ENCODE peak calls at places on chromosomes 7 and 10, in eight cellular contexts. P, Y, T, F, Q, L, E and V are unnamed samples.

GRCh38 chr7:10704653-10705052 is 269.0 kb upstream of the PHF14 start:
- DNase-seq in F (no peak), Y (no peak), L (no peak), Q (no peak), T (no peak), P (no peak), E (no peak), V (no peak)

GRCh38 chr10:106513328-106513727 is 651.2 kb downstream of the SORCS1 start:
- DNase-seq in Q (no peak), Y (no peak), L (no peak), T (no peak), P (no peak), E (no peak), F (no peak), V (peak)

GRCh38 chr7:15402436-15403136 is 159.2 kb downstream of the AGMO start:
- DNase-seq in T (no peak), E (no peak), Q (no peak), Y (no peak), F (no peak), P (no peak), L (no peak), V (no peak)

GRCh38 chr10:105952153-105952552 is 1212.4 kb downstream of the SORCS1 start:
- DNase-seq in Y (no peak), P (peak), Q (peak), E (no peak), T (no peak), L (no peak), F (no peak), V (peak)

GRCh38 chr10:18399158-18399557 is 252.2 kb downstream of the NSUN6 start:
- DNase-seq in Q (no peak), Y (no peak), L (no peak), E (no peak), P (no peak), T (no peak), F (no peak), V (no peak)

GRCh38 chr10:15515207-15515606 is 144.1 kb upstream of the FAM171A1 start:
- DNase-seq in Y (no peak), P (no peak), F (no peak), L (no peak), E (no peak), Q (peak), T (peak), V (no peak)

GRCh38 chr10:29719281-29719675 is 84.5 kb upstream of the SVIL start:
- DNase-seq in P (no peak), L (no peak), T (no peak), Q (no peak), F (no peak), Y (no peak), E (no peak), V (peak)

GRCh38 chr10:31508882-31509281 is 189.9 kb downstream of the ZEB1 start:
- DNase-seq in P (no peak), T (no peak), L (no peak), F (no peak), Q (no peak), E (no peak), Y (no peak), V (no peak)

GRCh38 chr10:22681783-22682183 is 32.6 kb downstream of the PIP4K2A start:
- DNase-seq in P (no peak), L (no peak), Q (peak), Y (no peak), F (no peak), T (no peak), E (no peak), V (peak)

GRCh38 chr7:128869138-128869943 is 6.7 kb downstream of the ATP6V1F start:
- DNase-seq in Y (no peak), T (peak), Q (peak), L (peak), P (peak), E (peak), F (peak), V (peak)

GRCh38 chr10:775245-776075 is 86.0 kb upstream of the DIP2C start:
- DNase-seq in Q (no peak), F (no peak), L (peak), T (no peak), E (peak), P (peak), Y (no peak), V (peak)

GRCh38 chr10:70866424-70866823 is 21.9 kb downstream of the PCBD1 start:
- DNase-seq in E (no peak), F (no peak), T (no peak), Q (no peak), Y (no peak), L (no peak), P (no peak), V (no peak)

GRCh38 chr7:156179872-156180390 is 367.7 kb upstream of the SHH start:
- DNase-seq in T (no peak), Q (no peak), E (peak), Y (peak), P (no peak), L (no peak), F (no peak), V (no peak)

GRCh38 chr10:16570731-16571130 is 49.1 kb upstream of the C1QL3 start:
- DNase-seq in E (no peak), L (no peak), Y (no peak), P (no peak), F (no peak), T (no peak), Q (no peak), V (no peak)

GRCh38 chr7:75969704-75970498 is 24.5 kb downstream of the TMEM120A start:
- DNase-seq in Y (no peak), E (no peak), P (no peak), F (no peak), Q (no peak), L (peak), T (no peak), V (no peak)

GRCh38 chr7:40721344-40721949 is 586.6 kb downstream of the SUGCT start:
- DNase-seq in T (no peak), Q (no peak), L (no peak), F (no peak), E (no peak), P (no peak), Y (no peak), V (no peak)

GRCh38 chr7:87131806-87132205 is 20.4 kb upstream of the DMTF1 start:
- DNase-seq in E (no peak), T (no peak), Q (no peak), F (no peak), Y (no peak), P (no peak), L (no peak), V (peak)

GRCh38 chr7:130367088-130367755 is 13.1 kb upstream of the CPA1 start:
- DNase-seq in Q (no peak), P (no peak), T (no peak), F (no peak), E (no peak), Y (no peak), L (no peak), V (no peak)
- TF ChIP-seq CTCF in Q (no peak), P (no peak), T (no peak), F (no peak), E (no peak), Y (no peak), L (no peak), V (no peak)

DNA sequence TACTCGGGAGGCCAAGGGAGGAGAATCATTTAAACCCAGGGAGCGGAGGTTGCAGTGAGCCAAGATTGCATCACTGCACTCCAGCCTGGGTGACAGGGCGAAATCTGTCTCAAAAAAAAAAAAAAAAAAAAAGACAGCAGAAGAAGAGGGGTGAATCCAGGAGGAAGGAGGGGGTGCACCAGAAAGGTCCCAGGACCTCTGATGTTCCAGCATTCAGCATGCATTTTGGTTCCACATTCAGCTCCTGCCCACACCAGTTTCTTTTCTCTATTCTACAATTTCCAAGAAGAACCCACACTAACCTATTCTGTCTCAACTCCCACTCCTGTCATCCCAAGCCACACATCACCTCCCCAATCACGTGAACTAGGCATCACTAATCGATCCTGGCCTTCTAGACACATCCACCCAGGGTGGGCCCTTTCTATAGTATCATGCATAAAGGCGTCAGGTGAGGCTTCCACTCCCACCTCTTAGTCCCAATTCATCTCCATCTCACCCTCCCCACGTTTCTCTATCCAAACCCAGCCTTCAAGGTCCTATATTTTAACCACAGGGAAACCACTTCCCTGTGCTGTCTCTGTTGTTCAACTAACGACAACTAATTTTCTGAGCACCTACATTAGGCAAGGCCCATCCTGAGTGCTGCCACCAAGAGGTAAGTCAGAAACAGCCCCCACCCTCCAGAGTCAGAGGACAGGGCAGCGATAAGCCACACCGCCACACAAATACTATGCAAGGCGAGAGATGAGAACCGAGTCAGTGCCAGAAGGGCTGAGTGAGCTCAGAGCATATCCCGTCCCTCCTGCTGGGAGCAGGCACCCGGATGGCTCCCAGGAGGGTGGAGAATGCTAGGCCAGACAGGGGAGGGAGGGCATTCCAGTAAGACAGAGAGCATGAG is 2.2 kb downstream of the ANXA11 start:
- DNase-seq in Y (peak), Q (peak), T (peak), F (no peak), P (peak), L (peak), E (no peak), V (peak)
- H3K4me3 ChIP-seq in Y (peak), Q (peak), T (no peak), F (peak), P (peak), L (peak), E (no peak), V (peak)

DNA sequence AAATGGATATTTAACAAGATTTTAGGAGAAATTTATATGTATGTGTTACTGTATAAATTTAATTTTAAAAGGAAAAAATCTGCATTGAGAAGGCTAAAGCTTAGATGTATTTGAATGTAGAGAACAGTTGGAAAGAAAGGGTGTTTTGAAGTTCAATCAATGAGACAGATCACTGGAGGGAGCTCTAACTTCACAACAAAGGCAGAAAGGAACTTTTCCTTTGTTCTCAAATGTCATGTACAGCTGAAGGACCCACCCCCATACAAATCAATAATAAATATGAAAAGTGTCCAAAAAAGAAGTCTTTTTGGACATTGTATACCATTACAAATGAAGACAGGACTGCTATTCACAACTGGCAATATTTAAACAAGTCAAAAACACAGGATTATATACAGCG is 403.4 kb downstream of the DNAJB9 start:
- DNase-seq in F (no peak), E (no peak), L (no peak), P (no peak), Q (peak), Y (no peak), T (no peak), V (peak)
- TF ChIP-seq CTCF in F (no peak), E (no peak), L (no peak), P (no peak), Q (peak), Y (no peak), T (no peak), V (peak)

DNA sequence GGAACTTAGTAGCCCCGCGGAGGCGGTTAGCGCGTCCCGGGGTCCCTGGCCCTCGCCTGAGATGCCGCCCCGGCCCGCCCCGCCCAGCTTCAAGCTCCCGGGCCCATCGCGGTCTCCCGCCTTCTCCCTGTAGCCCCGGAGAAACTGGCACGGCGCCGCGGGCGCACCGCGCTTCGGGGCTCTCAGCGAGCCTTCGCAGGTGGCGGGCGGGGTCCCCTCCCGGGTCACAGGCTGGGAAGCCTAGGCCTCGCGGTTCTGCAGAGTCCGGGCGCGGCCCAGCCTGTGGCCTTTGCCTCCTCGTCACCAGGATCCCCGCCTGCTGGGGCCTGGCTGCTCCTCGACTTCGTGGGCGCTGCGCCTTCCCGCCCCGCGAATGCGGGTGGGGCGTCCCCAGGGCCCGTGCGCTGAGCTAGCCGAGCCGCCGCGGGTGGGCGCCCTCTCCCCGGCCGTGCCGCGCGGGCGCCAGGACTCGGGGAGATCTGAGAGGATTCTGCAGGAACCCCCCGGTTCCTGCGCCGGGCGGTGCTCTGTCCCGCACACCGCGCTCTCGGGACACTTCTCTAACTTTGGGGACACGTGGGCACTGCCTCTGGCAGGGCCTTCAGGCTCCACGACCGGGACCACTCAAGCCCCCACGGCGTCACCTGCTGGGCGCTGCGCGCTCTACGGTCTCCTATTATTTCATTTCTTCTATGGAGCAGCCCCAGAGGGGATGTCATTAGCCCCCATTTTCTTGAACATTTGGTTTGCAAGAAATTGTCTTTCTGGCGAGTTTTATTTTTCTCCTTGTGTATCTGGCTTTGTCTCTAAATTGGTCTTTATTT is 683 bp upstream of the RGS10 start:
- DNase-seq in Q (peak), E (peak), L (peak), P (peak), Y (no peak), F (no peak), T (peak), V (peak)
- H3K4me3 ChIP-seq in Q (peak), E (peak), L (peak), P (peak), Y (peak), F (peak), T (peak), V (peak)

GRCh38 chr7:141386881-141387280 is 164.3 kb upstream of the AGK start:
- DNase-seq in E (no peak), T (no peak), Q (no peak), L (no peak), P (no peak), F (no peak), Y (no peak), V (no peak)
- TF ChIP-seq CTCF in E (no peak), T (no peak), Q (no peak), L (no peak), P (no peak), F (no peak), Y (no peak), V (no peak)

GRCh38 chr10:96269438-96270300 is 1.7 kb downstream of the BLNK start:
- DNase-seq in Q (no peak), Y (no peak), F (no peak), L (no peak), T (peak), P (no peak), E (peak), V (no peak)
- H3K4me3 ChIP-seq in Q (no peak), Y (peak), F (no peak), L (peak), T (no peak), P (peak), E (no peak), V (no peak)

GRCh38 chr10:126844406-126844805 is 60.8 kb upstream of the DOCK1 start:
- DNase-seq in F (no peak), E (no peak), T (no peak), Y (no peak), Q (peak), L (no peak), P (no peak), V (peak)

GRCh38 chr10:126849646-126850045 is 55.6 kb upstream of the DOCK1 start:
- DNase-seq in T (no peak), Q (no peak), P (no peak), F (peak), Y (peak), E (peak), L (no peak), V (no peak)

GRCh38 chr10:126847666-126848065 is 57.6 kb upstream of the DOCK1 start:
- DNase-seq in Q (no peak), E (peak), T (no peak), L (no peak), F (no peak), Y (no peak), P (no peak), V (no peak)

GRCh38 chr10:126846469-126846868 is 58.8 kb upstream of the DOCK1 start:
- DNase-seq in P (no peak), Y (no peak), F (no peak), T (no peak), L (no peak), E (peak), Q (no peak), V (no peak)

GRCh38 chr10:126846959-126847358 is 58.3 kb upstream of the DOCK1 start:
- DNase-seq in Y (no peak), T (no peak), F (no peak), P (no peak), L (no peak), E (peak), Q (no peak), V (no peak)
- TF ChIP-seq CTCF in Y (no peak), T (no peak), F (peak), P (no peak), L (no peak), E (no peak), Q (no peak), V (no peak)

DNA sequence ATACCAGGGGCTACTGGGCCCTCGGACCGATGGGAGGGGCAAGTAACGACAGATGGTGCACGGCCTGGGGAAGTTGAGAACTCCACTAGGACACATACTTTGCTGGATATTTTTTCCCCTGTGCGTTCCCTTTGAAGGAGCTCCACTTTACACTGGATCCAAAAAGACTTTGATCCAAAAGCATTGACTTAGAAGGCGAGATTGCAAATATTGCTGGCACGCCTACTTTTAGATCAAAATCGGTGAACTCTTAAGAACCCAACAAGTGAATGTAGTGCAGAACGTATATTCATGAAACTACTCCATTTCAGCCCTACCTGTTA is 436 bp upstream of the SLC25A13 start:
- DNase-seq in P (no peak), Q (no peak), F (no peak), T (no peak), Y (no peak), L (no peak), E (no peak), V (no peak)
- H3K4me3 ChIP-seq in P (peak), Q (no peak), F (peak), T (no peak), Y (peak), L (peak), E (peak), V (peak)

DNA sequence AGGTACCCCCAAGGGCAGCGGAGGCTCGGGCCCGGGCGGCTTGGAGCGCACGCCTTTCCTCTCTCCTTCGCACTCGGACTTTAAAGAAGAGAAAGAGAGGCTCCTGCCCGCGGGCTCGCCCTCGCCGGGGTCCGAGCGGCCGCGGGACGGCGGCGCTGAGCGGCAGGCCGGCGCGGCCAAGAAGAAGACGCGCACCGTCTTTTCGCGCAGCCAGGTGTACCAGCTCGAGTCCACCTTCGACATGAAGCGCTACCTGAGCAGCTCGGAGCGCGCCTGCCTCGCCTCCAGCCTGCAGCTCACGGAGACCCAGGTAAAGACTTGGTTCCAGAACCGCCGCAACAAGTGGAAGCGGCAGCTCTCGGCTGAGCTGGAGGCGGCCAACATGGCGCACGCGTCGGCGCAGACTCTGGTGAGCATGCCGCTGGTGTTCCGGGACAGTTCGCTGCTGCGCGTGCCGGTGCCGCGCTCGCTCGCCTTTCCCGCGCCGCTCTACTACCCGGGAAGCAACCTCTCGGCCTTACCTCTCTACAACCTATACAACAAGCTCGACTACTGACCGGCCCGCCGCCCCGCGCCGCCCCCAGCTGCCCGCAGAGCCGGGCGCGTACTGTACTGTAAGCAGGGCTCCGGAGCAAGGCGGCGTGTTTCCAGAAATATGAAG is 1.8 kb downstream of the HMX2 start:
- DNase-seq in T (peak), P (peak), L (peak), Q (peak), F (peak), E (no peak), Y (no peak), V (peak)
- TF ChIP-seq CTCF in T (no peak), P (no peak), L (no peak), Q (no peak), F (no peak), E (no peak), Y (no peak), V (no peak)

DNA sequence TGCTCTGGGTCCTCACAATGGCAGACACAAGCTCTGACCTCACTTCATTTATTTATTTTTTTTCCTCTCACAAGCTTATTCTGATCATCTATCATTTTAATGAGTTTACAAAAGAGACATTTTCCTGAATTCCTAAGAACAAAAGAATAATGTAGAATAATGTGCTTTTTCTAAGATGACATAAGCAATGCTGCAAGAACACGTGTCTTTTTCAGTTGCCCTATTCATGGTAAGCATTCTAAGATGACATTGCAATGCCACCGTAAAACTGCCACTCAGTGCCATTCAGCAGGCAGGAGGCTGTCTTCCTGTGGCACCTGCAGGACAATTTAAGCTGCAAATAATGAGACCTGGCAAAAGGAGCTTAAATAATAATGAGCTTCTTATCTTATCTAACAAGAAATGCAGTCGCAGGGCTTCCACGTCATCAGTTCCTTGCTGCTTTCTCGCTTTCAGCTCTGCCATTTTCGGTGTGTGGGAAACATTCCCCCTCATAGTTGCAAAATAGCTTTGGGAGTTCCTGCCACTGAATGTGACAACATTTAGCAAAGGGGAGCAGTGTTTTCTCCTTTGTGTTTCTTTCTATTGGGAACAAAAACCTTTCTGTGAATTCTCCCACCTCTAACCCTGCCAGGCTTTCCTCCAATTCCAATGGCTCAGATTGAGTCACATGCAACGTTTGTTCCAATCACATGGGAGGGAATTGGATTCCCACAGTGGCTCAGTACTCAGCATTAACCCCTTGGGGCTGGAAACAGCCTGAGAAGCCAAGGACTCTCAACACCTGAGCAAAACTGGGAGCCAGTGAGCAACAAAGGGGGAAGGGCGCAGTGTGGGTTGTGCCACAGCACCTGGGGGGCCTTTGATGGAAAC is 113.1 kb downstream of the SEC23IP start:
- DNase-seq in E (no peak), P (no peak), T (no peak), Y (no peak), F (no peak), L (no peak), Q (no peak), V (peak)
- H3K4me3 ChIP-seq in E (no peak), P (no peak), T (no peak), Y (no peak), F (no peak), L (no peak), Q (no peak), V (no peak)